ENCODE peak calls at places on chromosomes 1 and 21, in seven cellular contexts. Y is stimulated activated CD4-positive, alpha-beta T cell treated with anti-CD3 and anti-CD28 coated beads, TNF-alpha, amount 100 ng/mL, for 24 hours; Z is amygdala; F is NCI-H345; M is neuronal stem cell; D is H54; Q is fibroblast of lung. O is an unnamed sample.

GRCh38 chr1:38586993-38587646 is 272.5 kb downstream of the RRAGC start:
- DNase-seq in Y (peak), Z (peak), F (peak), M (peak), D (peak), Q (no peak), O (peak)

GRCh38 chr1:186754542-186755150 is 74.1 kb upstream of the PLA2G4A start:
- DNase-seq in Y (no peak), Z (no peak), F (no peak), M (no peak), D (no peak), Q (no peak), O (no peak)

GRCh38 chr1:30417001-30417700 is 306.2 kb downstream of the MATN1 start:
- DNase-seq in Y (no peak), Z (no peak), F (no peak), M (no peak), D (no peak), Q (no peak), O (no peak)

GRCh38 chr1:151156515-151156819 is at the start of gene TNFAIP8L2:
- DNase-seq in Y (peak), Z (no peak), F (no peak), M (no peak), D (no peak), Q (no peak), O (peak)

GRCh38 chr21:42493109-42494060 is 2.6 kb downstream of the RSPH1 start:
- DNase-seq in Y (no peak), Z (no peak), F (no peak), M (no peak), D (no peak), Q (no peak), O (no peak)

GRCh38 chr1:235417101-235417697 is 50.0 kb downstream of the TBCE start:
- DNase-seq in Y (peak), Z (peak), F (peak), M (peak), D (peak), Q (peak), O (no peak)

GRCh38 chr1:41501581-41501980 is 17.1 kb upstream of the EDN2 start:
- DNase-seq in Y (no peak), Z (no peak), F (no peak), M (no peak), D (no peak), Q (no peak), O (no peak)

GRCh38 chr1:186680031-186681012 is at the start of gene PTGS2:
- DNase-seq in Y (no peak), Z (peak), F (peak), M (peak), D (no peak), Q (peak), O (peak)

GRCh38 chr1:1237874-1238701 is 6.1 kb downstream of the B3GALT6 start:
- DNase-seq in Y (no peak), Z (no peak), F (no peak), M (no peak), D (no peak), Q (no peak), O (no peak)

GRCh38 chr1:32240140-32240951 is 6.7 kb upstream of the FAM167B start:
- DNase-seq in Y (no peak), Z (peak), F (peak), M (peak), D (no peak), Q (peak), O (peak)

GRCh38 chr1:14027099-14027498 is 327.1 kb downstream of the PRDM2 start:
- DNase-seq in Y (no peak), Z (peak), F (no peak), M (peak), D (no peak), Q (no peak), O (no peak)

GRCh38 chr1:231699769-231700168 is 73.2 kb downstream of the DISC1 start:
- DNase-seq in Y (no peak), Z (no peak), F (no peak), M (no peak), D (no peak), Q (peak), O (no peak)

GRCh38 chr1:94924967-94925366 is 1.9 kb downstream of the CNN3 start:
- DNase-seq in Y (no peak), Z (no peak), F (no peak), M (no peak), D (no peak), Q (peak), O (no peak)

GRCh38 chr21:38802050-38803026 is 3.4 kb upstream of the ETS2 start:
- DNase-seq in Y (no peak), Z (no peak), F (no peak), M (no peak), D (no peak), Q (no peak), O (no peak)

GRCh38 chr1:232876506-232877360 is 71.5 kb downstream of the MAP10 start:
- DNase-seq in Y (no peak), Z (no peak), F (no peak), M (no peak), D (no peak), Q (no peak), O (no peak)

GRCh38 chr1:216600730-216601426 is 122.4 kb downstream of the ESRRG start:
- DNase-seq in Y (no peak), Z (peak), F (peak), M (peak), D (peak), Q (peak), O (peak)

GRCh38 chr1:212167098-212167497 is 118.1 kb upstream of the PPP2R5A start:
- DNase-seq in Y (no peak), Z (no peak), F (no peak), M (no peak), D (no peak), Q (no peak), O (no peak)

GRCh38 chr1:24481098-24481497 is 21.5 kb upstream of the RCAN3 start:
- DNase-seq in Y (peak), Z (no peak), F (no peak), M (no peak), D (no peak), Q (no peak), O (peak)

GRCh38 chr1:187266051-187266450 is 437.3 kb downstream of the PLA2G4A start:
- DNase-seq in Y (no peak), Z (no peak), F (no peak), M (no peak), D (no peak), Q (no peak), O (no peak)

GRCh38 chr1:217048104-217048707 is 325.0 kb upstream of the ESRRG start:
- DNase-seq in Y (no peak), Z (no peak), F (no peak), M (no peak), D (peak), Q (no peak), O (no peak)

GRCh38 chr1:170149971-170150370 is 4.2 kb downstream of the NTMT2 start:
- DNase-seq in Y (no peak), Z (no peak), F (no peak), M (no peak), D (no peak), Q (no peak), O (no peak)

GRCh38 chr1:175823401-175823800 is 80.0 kb upstream of the TNR start:
- DNase-seq in Y (no peak), Z (no peak), F (no peak), M (no peak), D (no peak), Q (no peak), O (no peak)

O was measured in left lung.